ENCODE peak calls at places on chromosomes 2 and 18, in five cellular contexts. N, Q, J, T and I are unnamed samples.

GRCh38 chr2:45011621-45012602 is 2.7 kb upstream of the SIX2 start:
- DNase-seq in N (no peak), Q (no peak), J (no peak), T (no peak), I (peak; percentile 66)

GRCh38 chr18:77505499-77505898 is 255.9 kb downstream of the GALR1 start:
- DNase-seq in N (no peak), Q (no peak), J (no peak), T (no peak), I (no peak)

GRCh38 chr2:231781798-231782726 is 980 bp upstream of the PDE6D start:
- DNase-seq in N (no peak), Q (no peak), J (no peak), T (peak; percentile 53), I (peak; percentile 79)

GRCh38 chr2:54680397-54681032 is 42.9 kb upstream of the EML6 start:
- DNase-seq in N (no peak), Q (no peak), J (no peak), T (peak; percentile 64), I (no peak)

GRCh38 chr2:10972683-10973433 is 61.1 kb downstream of the KCNF1 start:
- DNase-seq in N (no peak), Q (no peak), J (peak; percentile 21), T (no peak), I (no peak)

GRCh38 chr2:223415071-223415470 is 187.1 kb downstream of the SCG2 start:
- DNase-seq in N (no peak), Q (no peak), J (no peak), T (no peak), I (no peak)

GRCh38 chr18:77967071-77967470 is 717.4 kb downstream of the GALR1 start:
- DNase-seq in N (no peak), Q (no peak), J (no peak), T (no peak), I (no peak)

GRCh38 chr18:23232331-23232730 is 97.0 kb downstream of the CABLES1 start:
- DNase-seq in N (no peak), Q (no peak), J (peak; percentile 61), T (no peak), I (no peak)

DNA sequence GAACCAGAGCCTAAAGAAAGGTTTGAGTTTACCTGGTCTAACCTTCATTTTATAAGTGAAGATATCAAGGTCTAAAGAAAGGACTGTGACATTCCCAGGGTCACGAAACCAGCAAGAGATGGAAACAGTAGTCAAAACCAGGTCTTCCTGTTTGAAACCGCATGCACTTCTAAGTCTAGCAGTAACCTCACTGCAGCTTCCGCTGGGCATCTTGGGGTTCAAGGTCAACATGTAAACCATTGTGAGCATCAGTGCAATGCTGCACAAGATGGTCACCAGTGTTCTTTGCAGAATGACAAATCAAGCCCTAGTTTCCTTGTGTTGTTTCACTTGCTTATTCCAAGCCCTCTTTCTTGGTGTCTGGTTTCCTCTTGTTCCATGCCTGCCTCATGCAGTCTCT is 292.9 kb upstream of the MEX3C start:
- DNase-seq in N (no peak), Q (no peak), J (no peak), T (no peak), I (no peak)
- H3K9ac ChIP-seq in N (no peak overlapping the region), Q (no peak overlapping the region), J (no peak overlapping the region), T (no peak overlapping the region), I (no peak overlapping the region)

GRCh38 chr2:2165135-2165534 is 165.9 kb downstream of the MYT1L start:
- DNase-seq in N (no peak), Q (no peak), J (no peak), T (no peak), I (no peak)

GRCh38 chr2:2159336-2159735 is 171.7 kb downstream of the MYT1L start:
- DNase-seq in N (no peak), Q (no peak), J (no peak), T (no peak), I (no peak)

GRCh38 chr2:2161871-2162653 is 169.0 kb downstream of the MYT1L start:
- DNase-seq in N (no peak), Q (no peak), J (no peak), T (no peak), I (no peak)

GRCh38 chr2:2166844-2167243 is 164.2 kb downstream of the MYT1L start:
- DNase-seq in N (no peak), Q (no peak), J (no peak), T (no peak), I (no peak)

DNA sequence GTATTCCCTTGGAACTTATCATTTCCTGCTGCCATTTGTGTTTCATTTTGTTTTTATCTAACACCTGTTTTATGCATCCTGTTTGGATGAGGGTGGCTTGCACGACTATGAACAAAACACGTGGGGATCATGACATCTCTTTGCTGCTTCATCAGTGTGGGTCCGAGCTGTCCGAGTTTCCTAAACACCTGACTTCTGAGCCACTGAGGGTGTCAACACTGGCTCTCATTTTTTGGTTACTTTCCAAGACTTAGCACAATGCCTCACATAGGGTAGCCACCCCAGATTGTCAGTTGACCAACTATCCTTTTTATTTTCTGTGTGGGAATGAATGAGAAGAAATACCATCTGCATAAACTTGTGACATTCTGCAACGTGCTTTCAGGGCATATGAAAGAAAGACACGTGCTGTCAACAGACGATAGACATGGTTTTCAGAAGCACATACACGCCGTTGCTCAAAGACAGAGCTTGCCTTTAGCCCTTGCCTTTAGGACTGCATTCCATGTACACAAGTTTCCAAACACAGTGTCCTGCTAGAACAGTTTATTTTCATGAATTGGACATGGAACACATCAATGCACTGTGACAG is 166.7 kb downstream of the MYT1L start:
- DNase-seq in N (no peak), Q (no peak), J (no peak), T (no peak), I (no peak)
- H3K27me3 ChIP-seq in N (no peaks in the 10 kb centered on the region), Q (no peaks in the 10 kb centered on the region), J (no peaks in the 10 kb centered on the region), T (no peaks in the 10 kb centered on the region), I (no peaks in the 10 kb centered on the region)

GRCh38 chr2:233355916-233356315 is 1.6 kb downstream of the DGKD start:
- DNase-seq in N (no peak), Q (no peak), J (no peak), T (no peak), I (no peak)
- H3K4me3 ChIP-seq in N (no peak overlapping the region), Q (peak overlapping the region; percentile 65), J (no peak overlapping the region), T (peak overlapping the region; percentile 70), I (no peak overlapping the region)

DNA sequence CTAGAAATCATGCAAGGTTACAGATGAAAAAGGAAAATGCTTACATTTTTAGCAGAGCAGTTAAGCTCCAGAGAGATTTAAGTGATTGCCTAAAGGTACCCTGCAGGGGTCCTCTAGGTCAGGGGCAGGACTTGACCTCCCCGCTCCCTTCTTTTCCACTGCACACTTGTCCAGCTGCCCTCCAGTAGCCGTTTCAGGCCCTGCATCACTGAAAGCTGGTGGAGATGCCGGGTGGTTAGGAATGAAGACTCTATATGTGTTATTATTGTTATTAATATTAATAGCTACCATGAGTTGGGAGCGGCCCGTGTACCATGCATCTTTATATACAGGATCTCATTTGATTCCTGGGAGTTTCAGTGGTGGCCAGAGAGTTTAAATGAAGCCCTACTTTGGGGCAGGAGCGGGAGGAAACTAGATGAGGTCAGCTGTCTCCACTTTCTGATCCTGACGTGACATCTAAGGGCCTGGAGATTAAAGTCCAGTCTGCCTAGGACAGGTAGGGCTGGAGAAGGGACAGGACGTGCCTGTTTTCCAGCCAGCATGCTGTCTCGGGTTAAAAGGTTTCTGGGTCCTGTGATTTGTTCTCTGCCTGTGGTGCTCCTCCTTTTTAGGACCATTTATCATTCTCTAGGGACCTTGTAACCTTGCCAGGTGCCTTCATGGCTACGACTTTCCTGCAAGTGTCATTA is 2.1 kb downstream of the TMEM37 start:
- DNase-seq in N (no peak), Q (no peak), J (no peak), T (no peak), I (no peak)
- H3K9ac ChIP-seq in N (no peak overlapping the region), Q (no peak overlapping the region), J (no peak overlapping the region), T (no peak overlapping the region), I (no peak overlapping the region)

DNA sequence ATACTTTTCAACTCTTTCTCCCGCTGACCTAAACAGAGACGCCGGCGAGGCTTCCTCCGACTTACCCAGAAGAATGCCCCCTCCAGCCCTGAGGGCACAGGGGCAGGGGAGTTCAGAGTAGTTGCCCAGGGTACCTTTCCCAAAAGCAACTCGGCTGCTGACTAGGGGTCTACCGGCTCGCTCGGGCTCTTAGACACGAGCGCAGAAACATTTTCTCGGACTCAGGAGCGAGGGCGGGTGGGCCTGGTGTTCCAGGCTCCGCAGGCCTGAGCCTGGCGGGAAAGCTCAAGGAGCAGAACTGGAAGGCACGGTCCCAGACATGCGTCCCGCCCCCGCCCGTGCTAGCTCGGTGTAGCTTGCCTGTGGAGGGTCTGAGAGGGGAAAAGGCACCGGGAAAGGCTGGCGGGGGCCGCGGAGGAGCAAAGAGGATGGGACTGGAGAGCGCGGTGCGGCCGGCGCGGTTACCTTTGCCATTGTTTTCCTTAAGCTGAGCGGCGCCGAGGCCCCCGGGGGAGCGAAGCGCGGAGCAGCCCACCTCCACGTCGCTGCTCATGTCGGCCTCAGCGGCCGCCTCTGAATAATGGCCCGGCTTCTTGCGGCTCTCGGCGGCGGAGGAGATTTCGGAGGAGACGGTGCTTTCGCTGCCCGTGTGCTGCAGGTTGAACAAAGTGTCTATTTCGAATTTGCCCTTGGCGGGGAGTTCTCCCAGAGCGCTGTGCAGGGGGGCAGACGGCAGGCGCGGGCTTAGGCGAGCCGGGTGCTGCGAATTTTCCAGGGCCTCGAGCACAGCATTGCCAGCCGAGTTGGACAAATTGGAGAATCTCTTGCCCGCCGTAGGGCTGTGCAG is 654 bp downstream of the EVX2 start:
- DNase-seq in N (no peak), Q (no peak), J (peak; percentile 70), T (no peak), I (no peak)
- H3K27me3 ChIP-seq in N (peaks cover 98% of the 10 kb centered on the region), Q (peaks cover 98% of the 10 kb centered on the region), J (peaks cover 100% of the 10 kb centered on the region), T (peaks cover 94% of the 10 kb centered on the region), I (peaks cover 95% of the 10 kb centered on the region)

GRCh38 chr18:52341617-52342381 is 1.8 kb downstream of the DCC start:
- DNase-seq in N (no peak), Q (peak; percentile 56), J (peak; percentile 73), T (no peak), I (peak; percentile 62)
- H3K4me3 ChIP-seq in N (no peak overlapping the region), Q (peak overlapping the region; percentile 62), J (peak overlapping the region; percentile 52), T (peak overlapping the region; percentile 63), I (no peak overlapping the region)

GRCh38 chr18:2846241-2846637 is 567 bp upstream of the EMILIN2 start:
- DNase-seq in N (no peak), Q (peak; percentile 15), J (peak; percentile 53), T (no peak), I (peak; percentile 52)
- H3K9ac ChIP-seq in N (no peak overlapping the region), Q (peak overlapping the region; percentile 55), J (no peak overlapping the region), T (peak overlapping the region; percentile 75), I (peak overlapping the region; percentile 85)

GRCh38 chr2:66579494-66579893 is 144.6 kb downstream of the MEIS1 start:
- DNase-seq in N (no peak), Q (no peak), J (no peak), T (no peak), I (no peak)
- H3K27me3 ChIP-seq in N (peaks cover 74% of the 10 kb centered on the region), Q (peaks cover 81% of the 10 kb centered on the region), J (peaks cover 87% of the 10 kb centered on the region), T (peaks cover 71% of the 10 kb centered on the region), I (peaks cover 9% of the 10 kb centered on the region)

DNA sequence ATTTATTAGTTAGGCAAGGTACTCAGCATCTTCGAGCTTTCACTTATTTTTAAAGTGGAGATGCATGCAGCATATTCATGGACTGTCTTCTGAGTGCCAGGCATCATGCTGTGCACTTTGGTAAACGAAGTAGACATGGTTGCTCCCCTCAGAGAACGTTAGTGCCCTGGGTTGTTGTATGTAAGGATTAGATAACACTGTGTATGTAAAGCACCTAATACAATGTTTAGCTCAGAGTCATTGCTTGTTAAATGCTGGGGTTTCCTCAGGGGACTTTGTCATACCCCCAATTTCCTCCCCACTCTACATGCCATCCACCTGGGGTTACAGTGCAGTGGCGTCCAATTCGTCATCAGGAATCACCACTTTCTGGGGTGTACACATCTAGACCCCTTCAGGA is 2.8 kb downstream of the UGGT1 start:
- DNase-seq in N (no peak), Q (no peak), J (no peak), T (no peak), I (no peak)
- H3K4me3 ChIP-seq in N (no peak overlapping the region), Q (no peak overlapping the region), J (no peak overlapping the region), T (no peak overlapping the region), I (no peak overlapping the region)